ENCODE peak calls at places on chromosomes 16 and 17, in five cellular contexts. B is IMR-90, T is GM12878, E is uterus, K is esophagus squamous epithelium. U is an unnamed sample.
A peak's percentile ranks its signal among the peaks of the same experiment; 100 is the strongest.

GRCh38 chr17:62614142-62614541 is 13.3 kb upstream of the MRC2 start:
- DNase-seq in K (no peak), T (no peak), E (no peak), B (peak; percentile 92), U (no peak)

GRCh38 chr17:74214642-74215331 is 1.4 kb downstream of the TTYH2 start:
- DNase-seq in K (no peak), B (no peak), T (no peak), E (no peak), U (no peak)

GRCh38 chr17:27379863-27380533 is 76.2 kb upstream of the KSR1 start:
- DNase-seq in T (no peak), B (peak; percentile 43), E (peak; percentile 70), K (no peak), U (peak; percentile 33)

GRCh38 chr16:81491522-81492188 is 47.0 kb downstream of the CMIP start:
- DNase-seq in E (no peak), K (no peak), T (no peak), B (peak; percentile 65), U (no peak)

GRCh38 chr16:35516971-35517370 is 2057.6 kb downstream of the TP53TG3F start:
- DNase-seq in K (no peak), B (no peak), T (no peak), E (no peak), U (no peak)

GRCh38 chr17:38428643-38429371 is 543 bp downstream of the ARHGAP23 start:
- DNase-seq in K (no peak), T (no peak), E (peak; percentile 72), B (peak; percentile 46), U (no peak)

GRCh38 chr16:86476956-86477530 is 33.3 kb upstream of the FOXF1 start:
- DNase-seq in K (no peak), T (no peak), E (peak; percentile 35), B (no peak), U (no peak)

GRCh38 chr17:4247981-4248388 is 15.8 kb downstream of the ANKFY1 start:
- DNase-seq in T (no peak), K (no peak), B (no peak), E (no peak), U (no peak)

GRCh38 chr17:40121191-40121885 is 433 bp upstream of the MSL1 start:
- DNase-seq in T (no peak), B (peak; percentile 49), K (no peak), E (peak; percentile 65), U (no peak)

GRCh38 chr17:75181110-75181509 is 1.6 kb downstream of the SUMO2 start:
- DNase-seq in E (no peak), T (no peak), K (no peak), B (no peak), U (no peak)

GRCh38 chr17:47987240-47987835 is 16.4 kb downstream of the CDK5RAP3 start:
- DNase-seq in B (no peak), E (no peak), K (no peak), T (no peak), U (peak; percentile 54)

GRCh38 chr16:85361441-85362118 is 249.3 kb upstream of the CIBAR2 start:
- DNase-seq in T (no peak), K (no peak), E (no peak), B (no peak), U (no peak)

GRCh38 chr17:32719702-32720101 is 157.2 kb downstream of the MYO1D start:
- DNase-seq in E (no peak), K (no peak), B (no peak), T (no peak), U (no peak)

GRCh38 chr16:85999778-86000177 is 100.8 kb downstream of the IRF8 start:
- DNase-seq in E (no peak), T (no peak), K (no peak), B (no peak), U (no peak)

GRCh38 chr17:13825526-13826040 is 223.9 kb upstream of the HS3ST3A1 start:
- DNase-seq in B (no peak), K (no peak), T (no peak), E (no peak), U (no peak)

GRCh38 chr17:50180593-50180992 is 14.8 kb downstream of the SGCA start:
- DNase-seq in K (no peak), E (no peak), B (peak; percentile 24), T (no peak), U (no peak)

GRCh38 chr17:1082579-1082978 is 85.7 kb downstream of the TIMM22 start:
- DNase-seq in K (no peak), E (no peak), B (peak; percentile 78), T (no peak), U (no peak)

GRCh38 chr17:77446959-77447634 is 306.3 kb downstream of the SEC14L1 start:
- DNase-seq in B (peak; percentile 87), K (no peak), T (no peak), E (peak; percentile 56), U (no peak)

GRCh38 chr17:39404542-39405378 is 3.3 kb upstream of the FBXL20 start:
- DNase-seq in E (no peak), B (peak; percentile 91), K (no peak), T (no peak), U (peak; percentile 56)

GRCh38 chr17:65389426-65389825 is 172.0 kb downstream of the AXIN2 start:
- DNase-seq in B (peak; percentile 20), T (no peak), K (no peak), E (no peak), U (no peak)

GRCh38 chr17:4609761-4610160 is 25.4 kb downstream of the SMTNL2 start:
- DNase-seq in T (no peak), B (no peak), K (no peak), E (no peak), U (no peak)

GRCh38 chr16:71628810-71629209 is 2.8 kb downstream of the MARVELD3 start:
- DNase-seq in B (no peak), T (no peak), K (no peak), E (no peak), U (peak; percentile 42)

GRCh38 chr17:74957935-74958549 is 14.5 kb downstream of the HID1 start:
- DNase-seq in E (peak; percentile 68), B (peak; percentile 28), K (no peak), T (no peak), U (peak; percentile 92)

GRCh38 chr17:14699569-14700190 is 398.8 kb downstream of the HS3ST3B1 start:
- DNase-seq in B (no peak), K (no peak), T (no peak), E (no peak), U (no peak)

GRCh38 chr17:77110006-77110374 is 30.8 kb upstream of the SEC14L1 start:
- DNase-seq in E (peak; percentile 67), K (no peak), T (peak; percentile 60), B (peak; percentile 28), U (no peak)

GRCh38 chr16:8694795-8695194 is 20.4 kb downstream of the ABAT start:
- DNase-seq in K (no peak), E (no peak), B (no peak), T (no peak), U (no peak)

GRCh38 chr16:28491080-28491969 is 549 bp downstream of the CLN3 start:
- DNase-seq in K (no peak), T (no peak), E (peak; percentile 48), B (no peak), U (no peak)

GRCh38 chr16:28495098-28495793 is 803 bp downstream of the APOBR start:
- DNase-seq in K (no peak), T (no peak), B (no peak), E (no peak), U (no peak)

GRCh38 chr16:28494141-28494851 is at the start of gene APOBR:
- DNase-seq in K (peak; percentile 52), B (no peak), E (no peak), T (peak; percentile 83), U (no peak)

GRCh38 chr16:28492511-28492910 is 637 bp upstream of the CLN3 start:
- DNase-seq in K (no peak), T (no peak), B (no peak), E (no peak), U (no peak)

DNA sequence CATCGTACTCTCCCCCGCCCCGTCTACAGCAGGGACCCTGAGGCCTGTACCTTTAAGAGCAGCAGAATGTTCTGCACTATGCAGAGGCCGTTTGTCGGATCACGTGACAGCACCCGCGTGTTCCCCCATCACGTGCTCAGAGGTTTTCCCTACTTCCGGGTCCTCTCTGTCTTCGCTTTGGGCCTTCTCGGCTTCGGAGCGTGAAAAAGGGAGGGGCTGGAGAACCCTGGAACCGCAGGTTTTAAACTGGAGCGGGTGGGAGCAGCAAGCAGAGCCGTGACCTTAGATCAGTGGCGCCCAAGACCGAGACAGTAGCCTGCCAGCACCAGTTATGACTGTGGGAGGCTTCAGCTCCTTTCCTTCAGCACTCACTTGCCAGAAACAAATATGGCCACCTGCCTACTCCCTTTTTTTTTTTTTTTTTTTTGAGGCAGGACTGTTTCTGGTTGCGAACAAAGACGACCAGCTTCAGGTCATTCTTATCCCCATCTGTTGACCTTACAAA is at the start of gene CLN3:
- DNase-seq in K (peak; percentile 69), B (peak; percentile 94), E (peak; percentile 94), T (peak; percentile 89), U (peak; percentile 92)
- TF ChIP-seq POLR2A in K (no peak), B (no peak), E (peak; percentile 41), T (peak; percentile 69), U (no peak)

GRCh38 chr16:30122621-30123160 is 329 bp downstream of the MAPK3 start:
- DNase-seq in E (no peak), B (no peak), T (no peak), K (no peak), U (no peak)
- TF ChIP-seq POLR2A in E (no peak), B (no peak), T (no peak), K (no peak), U (no peak)

GRCh38 chr16:67482260-67482924 is 955 bp downstream of the AGRP start:
- DNase-seq in B (no peak), E (no peak), T (no peak), K (no peak), U (no peak)

GRCh38 chr16:67483150-67483549 is at the start of gene AGRP:
- DNase-seq in E (no peak), K (no peak), B (no peak), T (no peak), U (no peak)

GRCh38 chr16:67481561-67482259 is 753 bp upstream of the ATP6V0D1 start:
- DNase-seq in B (peak; percentile 43), K (no peak), E (peak; percentile 61), T (no peak), U (no peak)

GRCh38 chr16:67483731-67484525 is 581 bp upstream of the AGRP start:
- DNase-seq in K (no peak), B (peak; percentile 24), T (no peak), E (no peak), U (no peak)

DNA sequence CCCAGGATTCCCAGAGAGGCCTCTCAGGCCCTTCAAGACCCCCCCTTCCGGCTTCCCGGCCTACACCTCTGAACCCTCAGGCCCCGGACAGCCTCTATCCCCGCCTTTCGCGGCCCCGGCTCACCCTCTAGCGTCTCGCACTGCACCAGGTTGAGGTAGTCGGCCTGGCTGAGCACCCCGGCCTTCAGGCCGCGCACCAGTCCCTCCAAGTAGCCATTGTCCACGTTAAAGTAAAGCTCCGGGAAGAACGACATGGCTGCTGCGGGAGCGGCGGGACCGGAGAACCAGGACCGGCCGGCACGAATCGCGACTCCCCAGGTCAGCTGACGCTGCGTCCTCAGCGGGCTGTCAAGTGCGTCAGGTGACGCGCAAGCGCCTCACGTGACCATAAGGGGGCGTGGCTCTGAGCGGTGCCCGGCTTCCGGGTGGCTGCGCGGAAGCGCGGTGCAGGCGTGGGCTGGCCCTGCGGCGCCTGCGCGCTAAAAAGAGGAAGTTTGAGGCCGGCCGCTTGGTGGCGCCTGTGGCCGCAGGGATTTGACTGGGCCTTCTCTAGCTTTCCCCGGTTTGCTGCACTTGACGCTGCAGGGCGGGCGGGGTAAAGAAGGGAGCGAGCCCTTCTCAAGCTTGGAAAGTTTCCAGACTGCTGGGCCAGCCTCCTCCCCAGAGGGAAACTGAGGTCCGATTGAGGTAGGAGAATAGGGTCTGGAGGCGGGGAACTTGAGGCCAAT is at the start of gene ATP6V0D1:
- DNase-seq in E (peak; percentile 97), B (peak; percentile 97), T (peak; percentile 94), K (peak; percentile 84), U (peak; percentile 88)
- TF ChIP-seq POLR2A in E (peak; percentile 78), B (peak; percentile 93), T (peak; percentile 86), K (peak; percentile 71), U (peak; percentile 70)

GRCh38 chr16:69328854-69329316 is 1.5 kb downstream of the PDF start:
- DNase-seq in B (peak; percentile 62), K (no peak), E (no peak), T (no peak), U (no peak)
- TF ChIP-seq POLR2A in B (no peak), K (no peak), E (no peak), T (no peak), U (no peak)

U was measured in H54.